ENCODE peak calls at places on chromosomes 16 and 17, in ten cellular contexts. A is heart left ventricle; U is RWPE2; Z is Right ventricle myocardium superior; E is activated CD8-positive, alpha-beta memory T cell treated with anti-CD3 and anti-CD28 coated beads, Interleukin-2, amount 10 ng/mL, durations not matched to agents 7 days and 5 days; C is left cardiac atrium; Q is central memory CD8-positive, alpha-beta T cell; R is effector memory CD8-positive, alpha-beta T cell; S is activated naive CD8-positive, alpha-beta T cell treated with anti-CD3 and anti-CD28 coated beads, Interleukin-2, amount 50 U/mL, for 24 hours; V is naive thymus-derived CD8-positive, alpha-beta T cell. T is an unnamed sample.

GRCh38 chr16:10622036-10622921 is 41.9 kb upstream of the EMP2 start:
- ATAC-seq in A (peak), U (no peak), Z (peak), E (no peak), C (peak), Q (no peak), R (no peak), S (no peak), V (no peak), T (no peak)

GRCh38 chr17:41894791-41895331 is 23.9 kb downstream of the ACLY start:
- ATAC-seq in A (peak), U (no peak), Z (peak), E (no peak), C (peak), Q (no peak), R (no peak), S (no peak), V (no peak), T (peak)

GRCh38 chr16:20001856-20002707 is 71.6 kb downstream of the GPR139 start:
- ATAC-seq in A (no peak), U (no peak), Z (no peak), E (no peak), C (no peak), Q (no peak), R (no peak), S (no peak), V (no peak), T (no peak)

GRCh38 chr16:25031132-25031440 is 15.9 kb upstream of the ARHGAP17 start:
- ATAC-seq in A (no peak), U (no peak), Z (no peak), E (no peak), C (no peak), Q (no peak), R (no peak), S (no peak), V (no peak), T (no peak)

GRCh38 chr16:2816751-2817495 is at the start of gene PRSS21:
- ATAC-seq in A (no peak), U (peak), Z (no peak), E (peak), C (no peak), Q (peak), R (peak), S (peak), V (peak), T (no peak)

GRCh38 chr17:78278139-78278741 is 46.8 kb downstream of the TMEM235 start:
- ATAC-seq in A (no peak), U (peak), Z (no peak), E (no peak), C (no peak), Q (no peak), R (no peak), S (no peak), V (no peak), T (peak)

GRCh38 chr17:17165666-17166308 is 40.3 kb downstream of the PLD6 start:
- ATAC-seq in A (no peak), U (no peak), Z (no peak), E (no peak), C (no peak), Q (no peak), R (no peak), S (no peak), V (no peak), T (no peak)

GRCh38 chr16:72989203-72989991 is 58.5 kb downstream of the ZFHX3 start:
- ATAC-seq in A (no peak), U (peak), Z (peak), E (no peak), C (peak), Q (no peak), R (no peak), S (peak), V (no peak), T (peak)

GRCh38 chr16:20624882-20625807 is 49.0 kb upstream of the ACSM2B start:
- ATAC-seq in A (no peak), U (no peak), Z (no peak), E (no peak), C (no peak), Q (no peak), R (no peak), S (no peak), V (no peak), T (no peak)

GRCh38 chr16:54203384-54203783 is 83.2 kb downstream of the IRX3 start:
- ATAC-seq in A (no peak), U (no peak), Z (no peak), E (no peak), C (no peak), Q (no peak), R (no peak), S (no peak), V (no peak), T (no peak)

GRCh38 chr17:82786427-82786826 is 34.6 kb downstream of the TBCD start:
- ATAC-seq in A (no peak), U (peak), Z (no peak), E (no peak), C (no peak), Q (no peak), R (no peak), S (no peak), V (no peak), T (no peak)

GRCh38 chr17:20203761-20204263 is 194.7 kb downstream of the SPECC1 start:
- ATAC-seq in A (no peak), U (no peak), Z (no peak), E (no peak), C (no peak), Q (no peak), R (no peak), S (no peak), V (no peak), T (no peak)

GRCh38 chr17:57574040-57574513 is 171.0 kb downstream of the CCDC182 start:
- ATAC-seq in A (peak), U (no peak), Z (peak), E (no peak), C (peak), Q (no peak), R (no peak), S (no peak), V (no peak), T (peak)

GRCh38 chr16:54425681-54426549 is 139.3 kb upstream of the IRX3 start:
- ATAC-seq in A (no peak), U (no peak), Z (no peak), E (no peak), C (no peak), Q (no peak), R (no peak), S (no peak), V (no peak), T (no peak)

GRCh38 chr17:50908860-50909764 is 43.0 kb upstream of the TOB1 start:
- ATAC-seq in A (peak), U (no peak), Z (peak), E (no peak), C (peak), Q (no peak), R (peak), S (peak), V (peak), T (peak)

GRCh38 chr16:56849690-56850680 is 15.0 kb upstream of the SLC12A3 start:
- ATAC-seq in A (no peak), U (no peak), Z (no peak), E (no peak), C (no peak), Q (no peak), R (no peak), S (no peak), V (no peak), T (no peak)

GRCh38 chr17:13874817-13875216 is 194.5 kb upstream of the COX10 start:
- ATAC-seq in A (no peak), U (no peak), Z (no peak), E (no peak), C (no peak), Q (no peak), R (no peak), S (no peak), V (no peak), T (no peak)

GRCh38 chr17:948284-948852 is 31.2 kb downstream of the NXN start:
- ATAC-seq in A (no peak), U (no peak), Z (no peak), E (no peak), C (no peak), Q (no peak), R (no peak), S (no peak), V (no peak), T (peak)

GRCh38 chr17:10251212-10251948 is 53.0 kb upstream of the GAS7 start:
- ATAC-seq in A (no peak), U (no peak), Z (no peak), E (no peak), C (no peak), Q (no peak), R (no peak), S (peak), V (no peak), T (no peak)

GRCh38 chr17:76462556-76463290 is 4.7 kb upstream of the AANAT start:
- ATAC-seq in A (no peak), U (no peak), Z (no peak), E (no peak), C (no peak), Q (no peak), R (no peak), S (no peak), V (no peak), T (no peak)

GRCh38 chr17:81806461-81807209 is 2.7 kb downstream of the GCGR start:
- ATAC-seq in A (no peak), U (peak), Z (no peak), E (no peak), C (no peak), Q (no peak), R (no peak), S (no peak), V (no peak), T (no peak)

GRCh38 chr17:4427505-4427904 is 6.2 kb upstream of the SPNS3 start:
- ATAC-seq in A (no peak), U (no peak), Z (no peak), E (no peak), C (no peak), Q (no peak), R (no peak), S (no peak), V (no peak), T (no peak)

GRCh38 chr16:56198755-56199114 is 7.4 kb downstream of the GNAO1 start:
- ATAC-seq in A (no peak), U (no peak), Z (no peak), E (no peak), C (no peak), Q (no peak), R (no peak), S (no peak), V (no peak), T (no peak)

GRCh38 chr16:67150833-67151396 is at the start of gene B3GNT9:
- ATAC-seq in A (peak), U (peak), Z (peak), E (peak), C (peak), Q (peak), R (peak), S (peak), V (peak), T (peak)

GRCh38 chr16:70675851-70676513 is 9.9 kb downstream of the MTSS2 start:
- ATAC-seq in A (peak), U (no peak), Z (peak), E (no peak), C (peak), Q (no peak), R (no peak), S (no peak), V (no peak), T (no peak)